ENCODE peak calls at places on chromosomes 6 and 20, in six cellular contexts. I is SK-N-SH, V is GM23338, U is neural progenitor cell, O is MM.1S, W is PC-3. B is an unnamed sample. For H3F3A, the result is how much of the 10 kb centered on the place peaks cover.

GRCh38 chr6:6721606-6722005 is 133.1 kb downstream of the LY86 start:
- DNase-seq in I (no peak), V (no peak), U (no peak), O (no peak), W (no peak), B (no peak)

GRCh38 chr6:40011844-40012243 is 77.6 kb upstream of the MOCS1 start:
- DNase-seq in I (no peak), V (peak), U (no peak), O (no peak), W (no peak), B (no peak)

GRCh38 chr6:32116674-32117073 is 7.5 kb upstream of the TNXB start:
- DNase-seq in I (peak), V (peak), U (peak), O (no peak), W (peak), B (peak)

GRCh38 chr6:130632288-130632687 is 194.9 kb upstream of the SMLR1 start:
- DNase-seq in I (no peak), V (no peak), U (peak), O (no peak), W (no peak), B (peak)

GRCh38 chr6:134381926-134382325 is 64.0 kb upstream of the SGK1 start:
- DNase-seq in I (no peak), V (no peak), U (no peak), O (no peak), W (no peak), B (no peak)

GRCh38 chr6:110881929-110882629 is 7.5 kb downstream of the AMD1 start:
- DNase-seq in I (no peak), V (no peak), U (no peak), O (no peak), W (no peak), B (peak)

GRCh38 chr6:156828280-156828703 is 51.1 kb downstream of the ARID1B start:
- DNase-seq in I (no peak), V (no peak), U (no peak), O (no peak), W (peak), B (peak)

GRCh38 chr20:4369798-4370124 is 351.9 kb upstream of the PRND start:
- DNase-seq in I (no peak), V (no peak), U (no peak), O (no peak), W (no peak), B (no peak)

GRCh38 chr6:6678185-6678671 is 89.7 kb downstream of the LY86 start:
- DNase-seq in I (no peak), V (no peak), U (no peak), O (no peak), W (peak), B (peak)

GRCh38 chr6:29851190-29851589 is 23.6 kb downstream of the HLA-G start:
- DNase-seq in I (no peak), V (no peak), U (no peak), O (no peak), W (no peak), B (no peak)

GRCh38 chr6:3522561-3523287 is 65.9 kb upstream of the SLC22A23 start:
- DNase-seq in I (no peak), V (no peak), U (no peak), O (no peak), W (peak), B (peak)

GRCh38 chr20:46130534-46130933 is 12.4 kb downstream of the CD40 start:
- DNase-seq in I (no peak), V (no peak), U (no peak), O (no peak), W (no peak), B (no peak)

GRCh38 chr6:162226810-162227209 is 500.8 kb downstream of the PRKN start:
- DNase-seq in I (no peak), V (no peak), U (no peak), O (no peak), W (no peak), B (no peak)

GRCh38 chr6:125099211-125100017 is 54.2 kb upstream of the TPD52L1 start:
- DNase-seq in I (peak), V (peak), U (peak), O (peak), W (peak), B (peak)

GRCh38 chr20:9235518-9235917 is 166.6 kb downstream of the PLCB4 start:
- DNase-seq in I (no peak), V (no peak), U (no peak), O (no peak), W (peak), B (peak)

GRCh38 chr6:63546236-63546635 is 26.0 kb upstream of the LOC128125822 start:
- DNase-seq in I (no peak), V (no peak), U (no peak), O (no peak), W (no peak), B (no peak)

GRCh38 chr20:36950432-36951197 is 893 bp downstream of the SAMHD1 start:
- DNase-seq in I (no peak), V (peak), U (peak), O (peak), W (peak), B (peak)

GRCh38 chr20:34065260-34065659 is 46.8 kb downstream of the EIF2S2 start:
- DNase-seq in I (no peak), V (no peak), U (no peak), O (no peak), W (peak), B (peak)

GRCh38 chr20:10047427-10047826 is 12.6 kb downstream of the ANKEF1 start:
- DNase-seq in I (peak), V (peak), U (peak), O (no peak), W (peak), B (peak)

GRCh38 chr6:131657630-131658111 is 20.6 kb downstream of the ENPP3 start:
- DNase-seq in I (no peak), V (no peak), U (no peak), O (no peak), W (peak), B (peak)

GRCh38 chr20:63642518-63643247 is 10.5 kb downstream of the STMN3 start:
- DNase-seq in I (no peak), V (peak), U (peak), O (peak), W (peak), B (no peak)

GRCh38 chr6:105940990-105941389 is 145.1 kb upstream of the PRDM1 start:
- DNase-seq in I (no peak), V (no peak), U (no peak), O (no peak), W (no peak), B (no peak)

GRCh38 chr6:45086685-45087084 is 241.4 kb upstream of the RUNX2 start:
- DNase-seq in I (no peak), V (no peak), U (no peak), O (no peak), W (peak), B (no peak)

DNA sequence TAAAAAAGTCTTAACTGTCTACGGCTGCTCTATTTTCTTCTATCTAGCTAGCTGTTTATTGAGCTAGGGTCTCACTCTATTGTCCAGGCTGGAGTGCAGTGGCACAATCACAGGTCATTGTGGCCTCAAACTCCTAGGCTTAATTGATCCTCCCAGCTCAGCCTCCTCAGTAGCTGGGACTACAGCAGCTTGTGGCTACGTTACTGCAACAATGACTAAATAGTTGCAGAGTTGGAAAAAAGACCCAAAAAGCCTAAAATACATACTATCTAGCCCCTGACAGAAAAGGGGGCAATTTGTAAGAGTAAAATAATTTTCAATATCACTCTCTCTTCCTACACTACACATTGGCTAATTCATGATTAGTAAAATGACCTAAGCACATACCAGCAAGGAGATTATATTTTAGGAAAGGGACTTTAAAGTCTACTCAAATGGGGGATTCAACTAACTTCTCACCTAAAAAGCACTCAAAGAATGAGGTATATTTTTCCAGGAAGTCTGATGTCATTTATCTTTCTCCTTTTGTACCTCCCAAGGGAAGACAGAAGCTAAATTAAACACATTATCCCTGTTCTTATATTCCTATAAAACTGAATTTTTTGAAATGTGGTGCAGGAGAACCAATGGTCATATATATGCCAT is 82.8 kb downstream of the ZMYND8 start:
- DNase-seq in I (no peak), V (no peak), U (no peak), O (no peak), W (no peak), B (peak)
- H3F3A ChIP-seq in I (half or more), V (under half), U (under half), O (under half), W (under half), B (half or more)

GRCh38 chr6:157860505-157860991 is 37.5 kb downstream of the SNX9 start:
- DNase-seq in I (no peak), V (no peak), U (no peak), O (no peak), W (peak), B (no peak)

GRCh38 chr6:157861184-157861583 is 38.1 kb downstream of the SNX9 start:
- DNase-seq in I (no peak), V (no peak), U (no peak), O (no peak), W (no peak), B (no peak)

GRCh38 chr6:157859775-157860504 is 36.9 kb downstream of the SNX9 start:
- DNase-seq in I (no peak), V (no peak), U (no peak), O (no peak), W (peak), B (no peak)

GRCh38 chr6:157864185-157864761 is 41.2 kb downstream of the SNX9 start:
- DNase-seq in I (no peak), V (no peak), U (no peak), O (no peak), W (no peak), B (no peak)

DNA sequence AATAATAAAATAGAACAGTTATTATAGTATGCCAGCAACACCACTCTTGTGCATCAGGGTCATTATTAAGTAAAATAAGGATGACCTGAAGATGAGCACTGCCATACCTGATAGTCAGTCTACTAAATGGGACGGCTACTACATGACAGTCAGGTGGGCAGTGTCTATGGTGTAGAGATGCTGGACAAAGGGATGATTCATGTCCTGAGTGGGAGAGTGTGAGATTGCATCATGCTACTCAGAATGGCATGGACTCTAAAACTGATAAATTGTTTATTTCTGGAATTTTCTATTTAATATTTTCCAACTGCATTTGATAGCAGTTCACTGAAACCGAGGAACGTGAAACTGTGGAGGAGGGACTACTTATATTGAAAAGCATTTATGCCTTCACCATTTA is 38.8 kb downstream of the SNX9 start:
- DNase-seq in I (no peak), V (no peak), U (no peak), O (no peak), W (peak), B (peak)
- H3K4me3 ChIP-seq in I (no peak), V (no peak), U (no peak), O (no peak), W (no peak), B (no peak)

GRCh38 chr20:1086273-1087213 is 31.9 kb upstream of the PSMF1 start:
- DNase-seq in I (no peak), V (peak), U (peak), O (no peak), W (no peak), B (no peak)

GRCh38 chr20:1083431-1084080 is 34.8 kb upstream of the PSMF1 start:
- DNase-seq in I (no peak), V (peak), U (no peak), O (peak), W (no peak), B (no peak)

GRCh38 chr20:1085515-1086272 is 32.7 kb upstream of the PSMF1 start:
- DNase-seq in I (no peak), V (no peak), U (no peak), O (no peak), W (no peak), B (no peak)

GRCh38 chr20:1087311-1087710 is 31.1 kb upstream of the PSMF1 start:
- DNase-seq in I (no peak), V (no peak), U (no peak), O (peak), W (no peak), B (no peak)
- TF ChIP-seq EZH2phosphoT487 in I (no peak), V (no peak), U (no peak), O (no peak), W (no peak), B (no peak)

GRCh38 chr6:8084586-8084985 is 17.8 kb downstream of the EEF1E1 start:
- DNase-seq in I (no peak), V (no peak), U (no peak), O (no peak), W (no peak), B (peak)

GRCh38 chr6:8082572-8082953 is 18.4 kb upstream of the BLOC1S5 start:
- DNase-seq in I (no peak), V (no peak), U (no peak), O (no peak), W (no peak), B (no peak)

GRCh38 chr6:8080338-8081151 is 16.4 kb upstream of the BLOC1S5 start:
- DNase-seq in I (no peak), V (no peak), U (no peak), O (no peak), W (peak), B (peak)

GRCh38 chr6:8085053-8085511 is 17.3 kb downstream of the EEF1E1 start:
- DNase-seq in I (no peak), V (no peak), U (no peak), O (no peak), W (peak), B (peak)

GRCh38 chr6:8082954-8083858 is 19.0 kb upstream of the BLOC1S5 start:
- DNase-seq in I (no peak), V (no peak), U (no peak), O (no peak), W (peak), B (peak)
- H3F3A ChIP-seq in I (under half), V (under half), U (under half), O (under half), W (under half), B (half or more)

GRCh38 chr20:62363920-62364851 is 2.9 kb downstream of the LAMA5 start:
- DNase-seq in I (no peak), V (peak), U (peak), O (no peak), W (no peak), B (no peak)
- H3K4me3 ChIP-seq in I (no peak), V (peak), U (no peak), O (no peak), W (peak), B (no peak)

DNA sequence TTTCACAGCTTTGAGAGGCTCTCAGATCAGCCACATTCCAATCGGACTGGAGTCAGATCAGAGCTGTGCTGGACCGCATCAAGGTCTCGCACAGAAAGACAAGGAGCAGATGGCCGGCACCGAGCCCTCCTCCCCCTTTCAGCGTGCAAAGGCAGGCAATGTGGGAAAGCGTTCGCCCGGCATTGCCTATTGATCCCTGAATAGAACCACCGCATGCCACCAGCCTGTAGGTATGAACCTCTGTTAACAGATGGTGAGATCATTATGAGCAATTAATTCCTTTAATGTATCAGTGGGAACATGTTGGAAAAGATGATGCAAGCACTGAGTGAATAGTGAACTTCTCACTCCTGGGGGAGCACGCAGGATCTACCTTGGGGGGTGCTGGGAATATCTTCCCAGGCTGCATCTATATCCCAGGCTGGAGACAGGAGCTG is 117.5 kb upstream of the ID4 start:
- DNase-seq in I (peak), V (peak), U (peak), O (no peak), W (no peak), B (peak)
- TF ChIP-seq EZH2phosphoT487 in I (no peak), V (no peak), U (peak), O (no peak), W (no peak), B (no peak)